ENCODE peak calls at places on chromosomes 3 and 15, in six cellular contexts. A is IMR-90, E is neuronal stem cell, F is H1, U is trophoblast cell, Y is mesenchymal stem cell. M is an unnamed sample.

GRCh38 chr15:74839526-74840395 is 3.2 kb downstream of the ULK3 start:
- DNase-seq in E (no peak), U (no peak), F (no peak), Y (no peak), A (no peak), M (peak; percentile 75)

GRCh38 chr3:107345968-107346367 is 31.3 kb upstream of the CCDC54 start:
- DNase-seq in Y (no peak), U (no peak), E (no peak), A (no peak), F (no peak), M (no peak)

GRCh38 chr3:149510480-149510879 is 36.0 kb downstream of the TM4SF4 start:
- DNase-seq in E (no peak), Y (no peak), U (no peak), A (no peak), F (no peak), M (no peak)

GRCh38 chr3:52454938-52455282 is 494 bp upstream of the NISCH start:
- DNase-seq in E (no peak), F (no peak), A (no peak), U (no peak), Y (no peak), M (no peak)

GRCh38 chr3:134640872-134641470 is 9.9 kb downstream of the KY start:
- DNase-seq in F (no peak), A (peak; percentile 49), E (peak; percentile 18), Y (peak; percentile 32), U (peak; percentile 12), M (peak; percentile 97)

GRCh38 chr3:59502806-59503205 is 453.0 kb upstream of the CFAP20DC start:
- DNase-seq in F (no peak), Y (peak; percentile 89), A (peak; percentile 95), U (peak; percentile 19), E (no peak), M (no peak)

GRCh38 chr3:81302045-81302444 is 459.4 kb downstream of the GBE1 start:
- DNase-seq in F (no peak), Y (peak; percentile 41), E (peak; percentile 24), U (peak; percentile 25), A (peak; percentile 48), M (peak; percentile 42)

GRCh38 chr3:27869152-27869551 is 147.0 kb upstream of the EOMES start:
- DNase-seq in F (no peak), A (no peak), U (no peak), Y (no peak), E (no peak), M (no peak)

GRCh38 chr3:114451561-114452018 is 157.8 kb downstream of the TIGIT start:
- DNase-seq in F (no peak), U (no peak), A (peak; percentile 74), Y (no peak), E (no peak), M (no peak)

GRCh38 chr3:177284383-177284881 is 87.2 kb upstream of the TBL1XR1 start:
- DNase-seq in A (peak; percentile 49), E (no peak), F (peak; percentile 75), U (peak; percentile 63), Y (peak; percentile 75), M (peak; percentile 97)

GRCh38 chr3:186772886-186773417 is 10.4 kb upstream of the EIF4A2 start:
- DNase-seq in Y (no peak), U (peak; percentile 88), E (no peak), A (no peak), F (no peak), M (no peak)

GRCh38 chr15:45642203-45642932 is 7.5 kb downstream of the SQOR start:
- DNase-seq in Y (peak; percentile 27), A (peak; percentile 89), U (no peak), F (no peak), E (no peak), M (peak; percentile 33)

GRCh38 chr3:46085421-46086082 is 58.3 kb upstream of the XCR1 start:
- DNase-seq in E (no peak), U (peak; percentile 48), Y (no peak), F (no peak), A (no peak), M (no peak)

GRCh38 chr3:116264546-116265174 is 180.6 kb downstream of the LSAMP start:
- DNase-seq in F (no peak), U (no peak), Y (no peak), A (no peak), E (no peak), M (peak; percentile 75)

GRCh38 chr3:130576571-130577266 is 59.7 kb downstream of the COL6A6 start:
- DNase-seq in U (no peak), A (peak; percentile 82), F (no peak), Y (no peak), E (no peak), M (no peak)

GRCh38 chr15:52745326-52746161 is 44.6 kb downstream of the ONECUT1 start:
- DNase-seq in Y (no peak), F (peak; percentile 79), E (no peak), U (no peak), A (no peak), M (peak; percentile 65)
- H3K4ac ChIP-seq in Y (no peak overlapping the region), F (peak overlapping the region; percentile 98), E (no peak overlapping the region), U (no peak overlapping the region), A (no peak overlapping the region), M (no peak overlapping the region)

DNA sequence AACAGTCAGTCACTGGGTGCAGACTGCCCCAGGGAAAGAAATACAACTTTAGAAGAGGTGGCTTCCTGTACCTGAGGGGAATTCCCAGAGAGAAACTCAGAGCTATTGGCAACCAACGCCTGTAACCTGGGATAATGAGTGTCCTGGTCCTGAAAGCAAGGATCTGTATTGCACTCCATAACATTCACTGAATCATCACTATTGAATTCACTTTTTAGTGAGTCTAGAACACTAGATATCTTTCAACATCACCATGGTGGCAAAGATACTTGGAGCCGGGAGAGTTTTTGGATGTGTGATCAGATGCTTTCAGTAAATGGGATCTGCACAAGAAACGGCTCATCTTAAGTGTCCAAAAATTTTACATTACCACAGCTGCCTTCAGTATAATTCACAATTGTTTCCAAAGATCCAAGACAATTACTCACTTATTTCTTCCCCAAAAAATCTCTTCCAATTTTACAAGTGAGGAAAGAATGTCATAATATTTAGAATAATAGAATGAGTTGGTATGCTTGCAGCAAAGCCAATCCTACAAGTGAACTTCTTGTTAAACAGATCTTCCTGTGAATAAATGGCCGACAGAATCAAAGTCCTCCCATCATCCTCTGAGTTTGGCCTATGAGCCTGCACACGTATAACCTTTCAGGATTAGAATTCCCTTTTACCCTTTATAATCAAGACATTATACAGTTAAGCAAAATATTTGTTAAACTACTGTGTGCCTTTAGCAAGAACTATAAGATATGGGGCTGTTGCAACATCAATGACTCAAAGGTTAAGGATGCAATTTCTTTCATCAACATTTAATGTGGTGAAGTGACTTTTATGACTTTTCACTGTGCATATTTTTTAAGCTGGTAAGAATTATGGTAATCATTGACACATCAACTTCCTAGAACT is 243.3 kb upstream of the COL8A1 start:
- DNase-seq in E (no peak), Y (peak; percentile 80), F (no peak), A (peak; percentile 89), U (peak; percentile 24), M (no peak)
- H3K27ac ChIP-seq in E (no peak overlapping the region), Y (peak overlapping the region; percentile 98), F (no peak overlapping the region), A (peak overlapping the region; percentile 86), U (no peak overlapping the region), M (no peak overlapping the region)

GRCh38 chr15:77473328-77473727 is 52.6 kb downstream of the HMG20A start:
- DNase-seq in A (no peak), Y (no peak), F (no peak), E (no peak), U (no peak), M (no peak)
- H3K36me3 ChIP-seq in A (peaks cover 14% of the 10 kb centered on the region), Y (peaks cover 6% of the 10 kb centered on the region), F (no peaks in the 10 kb centered on the region), E (peaks cover 5% of the 10 kb centered on the region), U (peaks cover 4% of the 10 kb centered on the region), M (peaks cover 2% of the 10 kb centered on the region)

GRCh38 chr15:88620995-88621772 is at the start of gene AEN:
- DNase-seq in U (peak; percentile 96), Y (peak; percentile 96), E (peak; percentile 90), A (peak; percentile 95), F (peak; percentile 95), M (peak; percentile 98)

GRCh38 chr15:88623632-88624031 is 2.5 kb downstream of the AEN start:
- DNase-seq in E (no peak), U (no peak), A (no peak), F (no peak), Y (no peak), M (no peak)

GRCh38 chr15:88623061-88623460 is 1.9 kb downstream of the AEN start:
- DNase-seq in U (peak; percentile 42), A (peak; percentile 93), E (no peak), F (no peak), Y (peak; percentile 85), M (peak; percentile 70)

GRCh38 chr15:88622605-88622975 is 1.4 kb downstream of the AEN start:
- DNase-seq in F (no peak), U (no peak), E (no peak), Y (no peak), A (no peak), M (no peak)

DNA sequence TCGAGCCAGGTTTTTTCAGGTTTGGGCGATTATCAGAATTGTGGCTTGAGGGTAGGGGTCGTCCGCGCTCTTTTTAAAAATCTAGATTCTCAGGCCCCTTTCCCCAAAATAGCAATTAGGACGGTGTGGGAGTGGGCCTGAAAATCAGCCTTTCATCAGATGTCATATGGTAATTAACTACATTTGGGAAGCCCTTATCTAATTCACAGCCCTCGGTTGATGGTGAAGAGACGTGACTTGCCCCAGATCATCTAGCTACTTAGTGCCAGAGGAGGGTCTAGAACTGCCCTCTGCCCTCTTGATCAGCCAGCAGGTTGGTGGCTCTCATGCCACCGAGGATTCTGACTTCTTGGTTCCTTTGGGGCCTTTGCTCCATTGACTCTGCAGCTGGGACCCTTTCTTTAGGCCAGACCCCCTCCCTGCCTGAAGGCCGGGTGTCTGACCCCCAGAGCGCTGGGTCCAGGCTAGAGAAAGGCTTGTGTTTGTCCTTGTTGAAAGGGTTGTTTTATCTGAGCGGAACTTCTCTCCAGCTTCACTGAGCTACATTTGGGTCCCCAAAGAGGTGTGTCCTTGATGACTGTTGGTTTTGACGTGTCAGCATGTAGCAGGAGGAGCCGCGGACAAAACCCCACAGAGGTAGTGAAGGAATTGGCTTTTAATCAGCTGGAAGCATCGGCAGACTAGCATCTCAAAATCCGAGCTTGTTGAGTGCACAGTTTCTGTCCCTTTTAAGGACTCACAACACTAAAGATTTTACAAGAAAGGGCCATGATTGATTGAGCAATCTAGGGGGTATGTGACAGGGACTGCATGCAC is 857 bp downstream of the AEN start:
- DNase-seq in U (no peak), E (no peak), F (no peak), A (peak; percentile 67), Y (peak; percentile 61), M (no peak)
- H3K4ac ChIP-seq in U (peak overlapping the region; percentile 83), E (no peak overlapping the region), F (peak overlapping the region; percentile 99), A (peak overlapping the region; percentile 94), Y (no peak overlapping the region), M (peak overlapping the region; percentile 97)

DNA sequence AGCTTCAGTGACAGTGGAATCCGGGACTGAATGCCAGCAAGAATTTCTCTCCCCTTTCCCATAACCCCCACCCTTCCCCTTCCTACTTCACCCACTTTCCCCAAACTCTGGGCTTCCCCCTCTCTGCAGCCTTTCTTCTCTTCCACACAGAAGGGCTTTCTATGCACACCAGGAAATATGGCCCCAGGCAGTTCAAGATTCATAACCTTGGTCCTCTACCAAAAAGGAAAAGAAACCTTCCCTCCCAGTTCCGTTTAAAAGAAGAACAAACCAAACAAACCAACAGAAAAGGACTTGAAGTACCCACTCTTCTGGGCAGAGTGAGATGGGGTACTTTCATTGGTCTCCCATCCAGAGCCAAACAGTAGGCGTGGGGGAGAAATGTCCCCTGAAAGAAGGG is 68.8 kb upstream of the ABHD2 start:
- DNase-seq in U (no peak), A (no peak), Y (no peak), F (no peak), E (no peak), M (no peak)
- H3K27ac ChIP-seq in U (no peak overlapping the region), A (no peak overlapping the region), Y (no peak overlapping the region), F (no peak overlapping the region), E (no peak overlapping the region), M (no peak overlapping the region)

M was measured in mesendoderm.